ENCODE peak calls at places on chromosome X, in five cellular contexts. F, Y, Z, E and M are unnamed samples.

GRCh38 chrX:101397779-101398178 is 7.0 kb downstream of the RPL36A start:
- DNase-seq in F (no peak), Z (no peak), Y (no peak), E (no peak), M (peak; percentile 54)

GRCh38 chrX:154096140-154097002 is 1.1 kb downstream of the MECP2 start:
- DNase-seq in F (peak; percentile 71), Z (peak; percentile 64), E (no peak), Y (peak; percentile 52), M (peak; percentile 27)

GRCh38 chrX:112800901-112801775 is 39.5 kb downstream of the AMOT start:
- DNase-seq in E (no peak), Y (no peak), Z (no peak), F (no peak), M (no peak)

GRCh38 chrX:29530520-29530919 is 684.8 kb upstream of the MAGEB2 start:
- DNase-seq in E (no peak), F (peak; percentile 27), Z (no peak), Y (no peak), M (peak; percentile 65)

GRCh38 chrX:4173743-4174142 is 460.3 kb upstream of the PRKX start:
- DNase-seq in Y (no peak), Z (no peak), F (no peak), E (no peak), M (no peak)

GRCh38 chrX:102129473-102129872 is 4.0 kb downstream of the TCEAL2 start:
- DNase-seq in F (peak; percentile 24), Y (no peak), E (no peak), Z (no peak), M (peak; percentile 18)

GRCh38 chrX:120269379-120270035 is 18.9 kb downstream of the ZBTB33 start:
- DNase-seq in E (no peak), F (peak; percentile 52), Z (no peak), Y (peak; percentile 2), M (peak; percentile 55)

GRCh38 chrX:151543706-151544105 is 19.8 kb upstream of the PASD1 start:
- DNase-seq in Z (no peak), Y (peak; percentile 31), F (no peak), E (no peak), M (peak; percentile 28)

GRCh38 chrX:54444752-54445151 is 4.5 kb downstream of the TSR2 start:
- DNase-seq in E (no peak), Y (no peak), F (no peak), Z (no peak), M (no peak)

GRCh38 chrX:31500920-31501319 is 429.1 kb upstream of the FTHL17 start:
- DNase-seq in F (no peak), E (no peak), Y (no peak), Z (no peak), M (peak; percentile 55)

GRCh38 chrX:140762061-140762460 is 52.5 kb downstream of the LINC00632 start:
- DNase-seq in Y (peak; percentile 31), F (peak; percentile 72), E (no peak), Z (no peak), M (peak; percentile 78)

GRCh38 chrX:24355095-24355494 is 5.3 kb upstream of the SUPT20HL1 start:
- DNase-seq in Z (no peak), F (peak; percentile 30), Y (no peak), E (no peak), M (no peak)

GRCh38 chrX:153974003-153974725 is 1.6 kb downstream of the TMEM187 start:
- DNase-seq in Y (no peak), Z (no peak), E (no peak), F (peak; percentile 20), M (no peak)

GRCh38 chrX:19867411-19867732 is 20.0 kb downstream of the SH3KBP1 start:
- DNase-seq in Z (no peak), E (no peak), Y (peak; percentile 38), F (peak; percentile 67), M (peak; percentile 72)

GRCh38 chrX:75067931-75068330 is 88.2 kb downstream of the ABCB7 start:
- DNase-seq in E (no peak), Y (peak; percentile 0), F (peak; percentile 6), Z (no peak), M (peak; percentile 46)

GRCh38 chrX:69314436-69315348 is 149.4 kb upstream of the PJA1 start:
- DNase-seq in F (no peak), Y (no peak), Z (no peak), E (no peak), M (no peak)

GRCh38 chrX:21959362-21960051 is 19.0 kb downstream of the SMS start:
- DNase-seq in Y (peak; percentile 13), Z (no peak), E (no peak), F (no peak), M (no peak)

GRCh38 chrX:34487364-34487763 is 169.7 kb downstream of the TMEM47 start:
- DNase-seq in F (no peak), Z (no peak), Y (no peak), E (no peak), M (no peak)

GRCh38 chrX:147770858-147771257 is 140.9 kb upstream of the FMR1 start:
- DNase-seq in Y (no peak), Z (no peak), F (no peak), E (no peak), M (no peak)